ENCODE peak calls at places on chromosomes 6 and 20, in six cellular contexts. E is Peyer's patch, Y is ovary, C is right cardiac atrium, H is A549, O is mucosa of descending colon. G is an unnamed sample. For H3K9me3, the result is how much of the 10 kb centered on the place peaks cover.

GRCh38 chr6:41268478-41268877 is 18.0 kb downstream of the TREM1 start:
- DNase-seq in H (no peak), O (no peak), E (no peak), Y (no peak), C (no peak), G (no peak)

GRCh38 chr20:50980071-50980681 is 21.6 kb downstream of the MOCS3 start:
- DNase-seq in O (no peak), E (no peak), H (peak), Y (no peak), C (no peak), G (no peak)

GRCh38 chr20:2993250-2993649 is 50.2 kb upstream of the GNRH2 start:
- DNase-seq in H (no peak), C (no peak), E (no peak), Y (no peak), O (no peak), G (no peak)

GRCh38 chr6:44367686-44368085 is 19.8 kb upstream of the CDC5L start:
- DNase-seq in C (no peak), E (no peak), H (no peak), O (no peak), Y (no peak), G (no peak)

GRCh38 chr6:136921521-136921935 is 573 bp upstream of the SLC35D3 start:
- DNase-seq in O (peak), H (no peak), E (no peak), C (peak), Y (no peak), G (no peak)

GRCh38 chr6:135703621-135704020 is 147.9 kb upstream of the PDE7B start:
- DNase-seq in C (no peak), O (no peak), H (no peak), E (no peak), Y (no peak), G (no peak)

GRCh38 chr20:44489931-44490330 is 14.3 kb downstream of the TTPAL start:
- DNase-seq in Y (no peak), C (no peak), E (no peak), H (no peak), O (no peak), G (no peak)

GRCh38 chr6:107543088-107543487 is 53.2 kb downstream of the SOBP start:
- DNase-seq in O (no peak), Y (no peak), E (no peak), H (no peak), C (peak), G (no peak)

GRCh38 chr6:38867726-38868125 is 152.6 kb downstream of the DNAH8 start:
- DNase-seq in H (no peak), O (no peak), C (no peak), Y (no peak), E (no peak), G (no peak)

GRCh38 chr20:3857405-3857804 is 10.8 kb downstream of the MAVS start:
- DNase-seq in Y (no peak), C (no peak), H (no peak), O (no peak), E (peak), G (no peak)

GRCh38 chr20:4950437-4950836 is 50.9 kb downstream of the SLC23A2 start:
- DNase-seq in E (no peak), C (no peak), O (no peak), Y (no peak), H (no peak), G (no peak)

GRCh38 chr20:21523895-21524294 is 10.0 kb upstream of the NKX2-2 start:
- DNase-seq in H (no peak), Y (no peak), O (no peak), E (peak), C (no peak), G (no peak)

GRCh38 chr6:34664270-34664971 is 32.1 kb downstream of the ILRUN start:
- DNase-seq in C (no peak), E (no peak), H (peak), Y (no peak), O (no peak), G (no peak)

GRCh38 chr20:10807013-10807412 is 133.2 kb upstream of the JAG1 start:
- DNase-seq in C (no peak), Y (no peak), E (no peak), O (no peak), H (no peak), G (no peak)

GRCh38 chr6:35500782-35501181 is 3.9 kb upstream of the TEAD3 start:
- DNase-seq in E (no peak), H (peak), C (no peak), O (no peak), Y (no peak), G (no peak)

GRCh38 chr20:46013826-46014516 is 5.3 kb downstream of the MMP9 start:
- DNase-seq in H (peak), C (peak), O (peak), E (peak), Y (peak), G (peak)

GRCh38 chr6:139713911-139714527 is 339.6 kb upstream of the CITED2 start:
- DNase-seq in O (no peak), H (peak), C (no peak), E (no peak), Y (no peak), G (no peak)

GRCh38 chr6:41581381-41581991 is 35.3 kb downstream of the FOXP4 start:
- DNase-seq in H (peak), C (peak), Y (no peak), E (no peak), O (no peak), G (no peak)

GRCh38 chr20:51565741-51566140 is 23.2 kb upstream of the NFATC2 start:
- DNase-seq in C (no peak), H (no peak), O (no peak), E (no peak), Y (no peak), G (no peak)

GRCh38 chr6:31083742-31084354 is 28.5 kb downstream of the C6orf15 start:
- DNase-seq in Y (peak), H (peak), E (peak), O (no peak), C (peak), G (peak)

GRCh38 chr20:58515240-58516212 is at the start of gene APCDD1L:
- DNase-seq in C (no peak), H (no peak), Y (no peak), E (no peak), O (no peak), G (no peak)

GRCh38 chr6:11232968-11233626 is 629 bp upstream of the NEDD9 start:
- DNase-seq in Y (no peak), O (no peak), E (peak), C (no peak), H (no peak), G (no peak)

GRCh38 chr20:63521602-63522001 is 1.0 kb downstream of the PPDPF start:
- DNase-seq in Y (no peak), O (peak), C (peak), E (no peak), H (no peak), G (no peak)

GRCh38 chr6:16929814-16930213 is 168.6 kb upstream of the ATXN1 start:
- DNase-seq in H (no peak), O (no peak), Y (no peak), E (no peak), C (no peak), G (no peak)

GRCh38 chr20:61252601-61253263 is 671 bp downstream of the CDH4 start:
- DNase-seq in Y (no peak), E (no peak), H (peak), O (no peak), C (peak), G (no peak)

GRCh38 chr20:58546756-58547526 is 31.7 kb upstream of the APCDD1L start:
- DNase-seq in O (no peak), C (no peak), Y (no peak), H (no peak), E (no peak), G (no peak)

GRCh38 chr6:167644404-167645132 is 182.1 kb upstream of the AFDN start:
- DNase-seq in H (no peak), C (peak), O (no peak), E (no peak), Y (no peak), G (no peak)

GRCh38 chr6:167647333-167647732 is 179.4 kb upstream of the AFDN start:
- DNase-seq in Y (no peak), O (no peak), C (no peak), H (no peak), E (no peak), G (no peak)

GRCh38 chr6:167645383-167645782 is 181.3 kb upstream of the AFDN start:
- DNase-seq in Y (no peak), H (no peak), O (no peak), C (peak), E (no peak), G (no peak)

GRCh38 chr6:167643223-167643622 is 183.5 kb upstream of the AFDN start:
- DNase-seq in O (no peak), Y (no peak), E (no peak), C (peak), H (no peak), G (no peak)

GRCh38 chr6:167643716-167644115 is 183.0 kb upstream of the AFDN start:
- DNase-seq in E (no peak), C (peak), Y (no peak), H (no peak), O (no peak), G (no peak)
- H3K9me3 ChIP-seq in E (under half), C (under half), Y (under half), H (under half), O (under half), G (under half)

DNA sequence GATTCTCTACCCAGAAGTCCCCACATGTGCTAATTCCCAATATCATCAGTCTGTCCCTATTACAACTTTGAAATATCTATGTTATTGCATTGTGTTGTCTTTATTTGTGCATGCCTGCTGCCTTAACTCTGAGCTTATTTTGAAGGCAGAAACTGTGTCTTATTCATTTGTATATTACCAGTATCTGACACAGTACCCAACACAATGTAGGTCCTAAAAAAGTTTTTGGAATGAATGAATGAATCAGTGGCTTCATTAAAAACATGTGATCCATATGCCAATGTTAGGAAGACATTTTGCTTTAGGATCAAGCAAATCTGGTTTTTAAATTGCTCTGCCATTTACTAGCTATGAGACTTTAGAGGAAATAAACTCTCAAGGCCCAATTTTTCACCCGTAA is 420.4 kb downstream of the CBLN4 start:
- DNase-seq in C (no peak), H (no peak), Y (no peak), E (no peak), O (no peak), G (no peak)
- H3K9me3 ChIP-seq in C (under half), H (under half), Y (under half), E (under half), O (under half), G (under half)

DNA sequence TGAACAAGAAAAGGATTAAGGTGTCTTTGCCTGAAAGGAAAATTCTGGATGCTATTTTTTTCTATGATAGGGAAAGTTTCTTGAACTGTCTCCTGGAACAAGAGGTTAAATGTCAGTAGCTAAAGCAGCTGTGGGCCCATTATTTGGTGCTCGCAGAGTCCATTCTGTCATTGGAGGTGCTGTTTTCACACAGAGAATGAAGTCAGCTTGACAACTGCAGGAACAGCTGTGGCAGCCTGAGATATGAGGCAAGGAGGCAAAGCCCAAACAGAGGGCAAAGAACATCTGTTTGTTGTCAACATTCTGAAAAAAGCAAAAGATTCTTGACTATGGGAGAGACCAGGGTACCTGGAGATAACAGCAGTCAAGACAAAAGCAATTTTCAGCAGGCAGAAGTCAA is 548.2 kb downstream of the KIF16B start:
- DNase-seq in C (no peak), E (no peak), O (no peak), Y (no peak), H (no peak), G (no peak)
- H3K9me3 ChIP-seq in C (under half), E (under half), O (under half), Y (under half), H (under half), G (under half)

GRCh38 chr6:24672573-24673182 is 5.8 kb downstream of the ACOT13 start:
- DNase-seq in Y (no peak), E (no peak), C (no peak), O (no peak), H (no peak), G (no peak)

GRCh38 chr6:24668997-24669361 is 2.1 kb downstream of the ACOT13 start:
- DNase-seq in H (no peak), C (no peak), O (no peak), Y (no peak), E (no peak), G (no peak)

GRCh38 chr6:24673625-24674024 is 6.7 kb downstream of the ACOT13 start:
- DNase-seq in H (no peak), C (no peak), Y (no peak), O (no peak), E (no peak), G (no peak)
- H3K9me3 ChIP-seq in H (under half), C (under half), Y (under half), O (under half), E (under half), G (under half)

DNA sequence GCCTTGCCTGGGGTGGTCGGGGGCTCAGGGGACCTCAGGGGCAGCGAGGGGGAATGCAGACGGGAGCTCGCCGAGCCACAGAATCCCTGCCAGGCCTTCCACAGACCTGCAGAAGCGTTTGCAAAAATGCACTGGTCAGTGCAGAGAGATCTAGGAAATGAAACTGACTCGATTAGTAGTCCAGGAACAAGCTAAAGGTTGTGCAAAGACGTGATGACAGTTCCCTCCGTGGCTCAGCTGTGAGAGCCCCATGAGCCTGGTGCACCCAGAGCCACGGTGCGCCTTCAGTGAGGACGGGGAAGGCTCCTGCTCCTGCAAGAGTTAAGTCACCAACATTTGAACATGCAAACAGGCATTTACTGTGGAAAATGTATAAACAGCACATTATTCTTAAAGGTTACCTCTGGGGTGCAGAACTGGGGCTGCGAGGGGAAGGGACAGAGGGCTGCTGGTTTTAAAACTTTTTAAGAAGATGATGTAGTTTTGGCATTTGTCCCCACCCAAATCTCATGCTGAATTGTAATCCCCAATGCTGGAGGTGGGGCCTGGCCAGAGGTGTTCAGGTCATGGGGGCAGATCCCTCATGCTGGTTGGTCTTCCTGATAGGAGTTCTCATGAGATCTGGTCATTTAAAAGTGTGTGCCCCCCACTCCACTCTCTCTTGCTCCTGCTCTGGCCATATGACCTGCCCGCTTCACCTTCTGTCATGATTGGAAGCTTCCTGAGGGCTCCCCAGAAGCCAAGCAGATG is 147.3 kb downstream of the DLL1 start:
- DNase-seq in H (no peak), Y (peak), O (no peak), E (peak), C (peak), G (no peak)
- H3K9me3 ChIP-seq in H (under half), Y (under half), O (under half), E (under half), C (under half), G (under half)

DNA sequence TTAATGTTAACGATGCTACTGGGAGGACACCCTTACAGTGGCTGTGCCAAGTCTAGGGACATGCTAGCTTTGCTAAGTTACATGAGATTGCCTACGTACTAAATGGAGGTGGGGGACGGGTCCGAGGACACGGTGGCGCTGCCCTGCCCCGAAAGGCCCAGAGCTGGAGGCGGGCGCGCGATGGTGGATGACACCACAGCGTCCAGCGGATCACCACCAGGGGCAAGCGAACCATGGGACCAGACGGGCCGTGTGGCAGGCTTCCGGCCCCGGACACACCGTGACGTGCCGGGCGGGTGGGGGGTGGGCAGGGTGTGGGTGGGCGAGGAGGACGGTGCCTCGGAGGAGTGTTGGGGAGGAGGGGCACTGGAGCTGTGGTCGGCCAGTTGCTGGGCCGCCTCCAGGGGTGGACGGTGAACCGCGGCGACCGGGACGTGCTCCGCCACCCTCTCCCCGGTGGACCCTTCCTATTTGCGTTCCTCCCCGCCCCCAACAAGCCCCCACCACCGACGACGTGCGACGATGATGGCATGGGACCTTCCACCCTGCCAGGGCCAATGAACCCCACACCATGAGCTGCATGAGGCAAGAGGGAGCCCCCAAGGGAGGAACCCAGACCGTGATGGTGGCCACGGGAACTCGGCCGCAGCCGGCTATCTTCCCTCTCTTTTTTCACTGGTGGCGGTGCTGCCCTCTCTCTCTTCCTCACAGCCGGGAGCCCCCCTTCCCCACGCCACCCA is 773.3 kb upstream of the DEFB115 start:
- DNase-seq in C (peak), O (peak), E (no peak), H (no peak), Y (no peak), G (no peak)
- H3K9me3 ChIP-seq in C (under half), O (half or more), E (under half), H (under half), Y (under half), G (under half)